ENCODE peak calls at places on chromosomes 3 and 15, in nine cellular contexts. One of them, this sample, is unnamed. For H3K36me3, the result is how much of the 10 kb centered on the place peaks cover.

GRCh38 chr3:66270726-66271125 is 49.9 kb downstream of the SLC25A26 start:
- DNase-seq in ovary: no peak
- DNase-seq in naive thymus-derived CD4-positive, alpha-beta T cell: no peak
- DNase-seq in Panc1: no peak
- DNase-seq in uterus: no peak
- DNase-seq in upper lobe of left lung: no peak
- DNase-seq in esophagus muscularis mucosa: no peak
- DNase-seq in SK-N-SH: no peak
- DNase-seq in brain microvascular endothelial cell: no peak
- DNase-seq in this sample: no peak

GRCh38 chr15:32843211-32843907 is 125.6 kb downstream of the GREM1 start:
- DNase-seq in SK-N-SH: no peak
- DNase-seq in upper lobe of left lung: no peak
- DNase-seq in Panc1: no peak
- DNase-seq in naive thymus-derived CD4-positive, alpha-beta T cell: no peak
- DNase-seq in brain microvascular endothelial cell: no peak
- DNase-seq in esophagus muscularis mucosa: no peak
- DNase-seq in ovary: no peak
- DNase-seq in uterus: no peak
- DNase-seq in this sample: no peak

GRCh38 chr3:57275393-57275792 is 17.1 kb downstream of the ASB14 start:
- DNase-seq in brain microvascular endothelial cell: no peak
- DNase-seq in upper lobe of left lung: no peak
- DNase-seq in ovary: no peak
- DNase-seq in naive thymus-derived CD4-positive, alpha-beta T cell: no peak
- DNase-seq in esophagus muscularis mucosa: no peak
- DNase-seq in uterus: no peak
- DNase-seq in SK-N-SH: no peak
- DNase-seq in Panc1: no peak
- DNase-seq in this sample: no peak

GRCh38 chr3:132417695-132418520 is 606 bp downstream of the DNAJC13 start:
- DNase-seq in naive thymus-derived CD4-positive, alpha-beta T cell: no peak
- DNase-seq in esophagus muscularis mucosa: no peak
- DNase-seq in ovary: no peak
- DNase-seq in Panc1: no peak
- DNase-seq in SK-N-SH: peak
- DNase-seq in brain microvascular endothelial cell: peak
- DNase-seq in upper lobe of left lung: no peak
- DNase-seq in uterus: peak
- DNase-seq in this sample: peak

GRCh38 chr3:17360991-17361390 is 381.4 kb downstream of the TBC1D5 start:
- DNase-seq in brain microvascular endothelial cell: no peak
- DNase-seq in ovary: no peak
- DNase-seq in upper lobe of left lung: no peak
- DNase-seq in naive thymus-derived CD4-positive, alpha-beta T cell: no peak
- DNase-seq in SK-N-SH: no peak
- DNase-seq in esophagus muscularis mucosa: no peak
- DNase-seq in uterus: no peak
- DNase-seq in Panc1: no peak
- DNase-seq in this sample: no peak

GRCh38 chr3:15309662-15310335 is 22.6 kb downstream of the SH3BP5 start:
- DNase-seq in esophagus muscularis mucosa: no peak
- DNase-seq in ovary: no peak
- DNase-seq in brain microvascular endothelial cell: peak
- DNase-seq in uterus: no peak
- DNase-seq in SK-N-SH: no peak
- DNase-seq in upper lobe of left lung: no peak
- DNase-seq in naive thymus-derived CD4-positive, alpha-beta T cell: no peak
- DNase-seq in Panc1: no peak
- DNase-seq in this sample: no peak

GRCh38 chr15:71808311-71809020 is 1.9 kb upstream of the NR2E3 start:
- DNase-seq in SK-N-SH: no peak
- DNase-seq in ovary: no peak
- DNase-seq in brain microvascular endothelial cell: no peak
- DNase-seq in uterus: no peak
- DNase-seq in naive thymus-derived CD4-positive, alpha-beta T cell: no peak
- DNase-seq in upper lobe of left lung: no peak
- DNase-seq in esophagus muscularis mucosa: no peak
- DNase-seq in Panc1: no peak
- DNase-seq in this sample: no peak

GRCh38 chr15:50996641-50997040 is 88.2 kb downstream of the AP4E1 start:
- DNase-seq in uterus: no peak
- DNase-seq in esophagus muscularis mucosa: no peak
- DNase-seq in Panc1: no peak
- DNase-seq in brain microvascular endothelial cell: no peak
- DNase-seq in SK-N-SH: no peak
- DNase-seq in ovary: no peak
- DNase-seq in naive thymus-derived CD4-positive, alpha-beta T cell: no peak
- DNase-seq in upper lobe of left lung: no peak
- DNase-seq in this sample: no peak

GRCh38 chr15:86125775-86126174 is 46.1 kb downstream of the AGBL1 start:
- DNase-seq in uterus: no peak
- DNase-seq in SK-N-SH: no peak
- DNase-seq in naive thymus-derived CD4-positive, alpha-beta T cell: no peak
- DNase-seq in ovary: no peak
- DNase-seq in Panc1: no peak
- DNase-seq in upper lobe of left lung: no peak
- DNase-seq in esophagus muscularis mucosa: no peak
- DNase-seq in brain microvascular endothelial cell: no peak
- DNase-seq in this sample: no peak

GRCh38 chr3:152200476-152201422 is 68.0 kb upstream of the MBNL1 start:
- DNase-seq in esophagus muscularis mucosa: no peak
- DNase-seq in upper lobe of left lung: no peak
- DNase-seq in ovary: no peak
- DNase-seq in brain microvascular endothelial cell: no peak
- DNase-seq in SK-N-SH: no peak
- DNase-seq in naive thymus-derived CD4-positive, alpha-beta T cell: no peak
- DNase-seq in Panc1: no peak
- DNase-seq in uterus: no peak
- DNase-seq in this sample: no peak

GRCh38 chr3:138396752-138397410 is 37.5 kb upstream of the ESYT3 start:
- DNase-seq in Panc1: no peak
- DNase-seq in upper lobe of left lung: no peak
- DNase-seq in brain microvascular endothelial cell: no peak
- DNase-seq in SK-N-SH: no peak
- DNase-seq in ovary: no peak
- DNase-seq in naive thymus-derived CD4-positive, alpha-beta T cell: no peak
- DNase-seq in esophagus muscularis mucosa: no peak
- DNase-seq in uterus: no peak
- DNase-seq in this sample: no peak

GRCh38 chr3:151579571-151580270 is 118.9 kb upstream of the IGSF10 start:
- DNase-seq in naive thymus-derived CD4-positive, alpha-beta T cell: no peak
- DNase-seq in esophagus muscularis mucosa: no peak
- DNase-seq in brain microvascular endothelial cell: no peak
- DNase-seq in SK-N-SH: no peak
- DNase-seq in upper lobe of left lung: no peak
- DNase-seq in uterus: peak
- DNase-seq in Panc1: no peak
- DNase-seq in ovary: no peak
- DNase-seq in this sample: no peak

GRCh38 chr3:33420966-33421365 is 19.2 kb downstream of the UBP1 start:
- DNase-seq in SK-N-SH: no peak
- DNase-seq in uterus: no peak
- DNase-seq in brain microvascular endothelial cell: no peak
- DNase-seq in Panc1: no peak
- DNase-seq in esophagus muscularis mucosa: no peak
- DNase-seq in ovary: no peak
- DNase-seq in upper lobe of left lung: no peak
- DNase-seq in naive thymus-derived CD4-positive, alpha-beta T cell: no peak
- DNase-seq in this sample: no peak

GRCh38 chr3:29822051-29822450 is 541.2 kb downstream of the RBMS3 start:
- DNase-seq in ovary: no peak
- DNase-seq in upper lobe of left lung: no peak
- DNase-seq in brain microvascular endothelial cell: peak
- DNase-seq in uterus: no peak
- DNase-seq in SK-N-SH: no peak
- DNase-seq in Panc1: no peak
- DNase-seq in esophagus muscularis mucosa: no peak
- DNase-seq in naive thymus-derived CD4-positive, alpha-beta T cell: no peak
- DNase-seq in this sample: no peak

GRCh38 chr3:53166781-53167291 is 5.8 kb downstream of the PRKCD start:
- DNase-seq in upper lobe of left lung: no peak
- DNase-seq in Panc1: no peak
- DNase-seq in ovary: peak
- DNase-seq in esophagus muscularis mucosa: no peak
- DNase-seq in uterus: peak
- DNase-seq in naive thymus-derived CD4-positive, alpha-beta T cell: no peak
- DNase-seq in brain microvascular endothelial cell: peak
- DNase-seq in SK-N-SH: no peak
- DNase-seq in this sample: no peak

GRCh38 chr15:41919201-41919820 is 25.5 kb upstream of the SPTBN5 start:
- DNase-seq in SK-N-SH: no peak
- DNase-seq in esophagus muscularis mucosa: no peak
- DNase-seq in brain microvascular endothelial cell: no peak
- DNase-seq in Panc1: no peak
- DNase-seq in upper lobe of left lung: peak
- DNase-seq in naive thymus-derived CD4-positive, alpha-beta T cell: no peak
- DNase-seq in uterus: no peak
- DNase-seq in ovary: no peak
- DNase-seq in this sample: peak

GRCh38 chr15:48811325-48811938 is 563 bp upstream of the CEP152 start:
- DNase-seq in upper lobe of left lung: no peak
- DNase-seq in SK-N-SH: no peak
- DNase-seq in brain microvascular endothelial cell: no peak
- DNase-seq in naive thymus-derived CD4-positive, alpha-beta T cell: peak
- DNase-seq in esophagus muscularis mucosa: no peak
- DNase-seq in uterus: no peak
- DNase-seq in Panc1: no peak
- DNase-seq in ovary: no peak
- DNase-seq in this sample: peak

DNA sequence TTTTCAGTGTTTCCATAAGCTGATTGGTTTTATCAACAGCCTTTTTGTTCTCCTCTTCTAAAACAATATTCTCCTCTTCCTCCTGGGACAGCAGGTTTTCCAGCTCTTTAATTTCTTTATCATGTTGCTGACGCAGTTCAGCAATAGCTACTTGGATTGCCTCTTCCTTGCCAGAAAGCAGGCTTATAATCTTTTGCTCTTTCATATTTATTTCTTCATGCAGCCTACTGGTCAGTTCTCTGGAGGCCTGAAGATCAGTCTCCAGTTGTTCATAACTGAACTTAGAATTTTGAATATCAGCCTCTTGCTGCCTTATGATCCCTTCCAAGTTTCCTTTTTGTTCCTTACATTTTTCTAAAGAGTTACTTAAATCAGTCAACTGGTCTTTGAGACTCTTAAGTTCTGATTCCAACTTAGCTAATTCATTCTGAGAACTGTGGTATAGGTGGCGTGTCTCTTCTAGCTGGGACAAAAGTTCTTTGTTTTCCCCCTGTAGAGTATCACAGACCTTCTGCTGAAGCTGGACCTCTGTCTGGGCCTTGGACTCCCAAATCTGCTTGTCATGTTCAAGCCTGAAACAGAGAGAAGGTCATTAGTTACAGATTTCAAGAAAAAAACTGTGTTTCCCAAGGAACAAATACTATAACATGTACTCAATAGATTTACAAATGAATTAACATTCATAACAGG is 31.5 kb upstream of the HCLS1 start:
- DNase-seq in brain microvascular endothelial cell: no peak
- DNase-seq in SK-N-SH: no peak
- DNase-seq in upper lobe of left lung: no peak
- DNase-seq in Panc1: no peak
- DNase-seq in ovary: no peak
- DNase-seq in uterus: no peak
- DNase-seq in esophagus muscularis mucosa: no peak
- DNase-seq in naive thymus-derived CD4-positive, alpha-beta T cell: no peak
- DNase-seq in this sample: no peak
- H3K36me3 ChIP-seq in brain microvascular endothelial cell: under half
- H3K36me3 ChIP-seq in SK-N-SH: under half
- H3K36me3 ChIP-seq in upper lobe of left lung: under half
- H3K36me3 ChIP-seq in Panc1: under half
- H3K36me3 ChIP-seq in ovary: under half
- H3K36me3 ChIP-seq in uterus: under half
- H3K36me3 ChIP-seq in esophagus muscularis mucosa: half or more
- H3K36me3 ChIP-seq in naive thymus-derived CD4-positive, alpha-beta T cell: under half
- H3K36me3 ChIP-seq in this sample: under half

GRCh38 chr15:52673312-52673711 is 5.9 kb downstream of the ATOSA start:
- DNase-seq in uterus: no peak
- DNase-seq in ovary: no peak
- DNase-seq in SK-N-SH: no peak
- DNase-seq in naive thymus-derived CD4-positive, alpha-beta T cell: no peak
- DNase-seq in Panc1: no peak
- DNase-seq in esophagus muscularis mucosa: no peak
- DNase-seq in brain microvascular endothelial cell: no peak
- DNase-seq in upper lobe of left lung: no peak
- DNase-seq in this sample: no peak
- H3K36me3 ChIP-seq in uterus: under half
- H3K36me3 ChIP-seq in ovary: under half
- H3K36me3 ChIP-seq in SK-N-SH: under half
- H3K36me3 ChIP-seq in naive thymus-derived CD4-positive, alpha-beta T cell: under half
- H3K36me3 ChIP-seq in Panc1: under half
- H3K36me3 ChIP-seq in esophagus muscularis mucosa: half or more
- H3K36me3 ChIP-seq in brain microvascular endothelial cell: under half
- H3K36me3 ChIP-seq in upper lobe of left lung: under half
- H3K36me3 ChIP-seq in this sample: under half

GRCh38 chr3:11899826-11900225 is 53.1 kb upstream of the TAMM41 start:
- DNase-seq in naive thymus-derived CD4-positive, alpha-beta T cell: no peak
- DNase-seq in brain microvascular endothelial cell: no peak
- DNase-seq in uterus: no peak
- DNase-seq in upper lobe of left lung: peak
- DNase-seq in Panc1: no peak
- DNase-seq in esophagus muscularis mucosa: no peak
- DNase-seq in SK-N-SH: no peak
- DNase-seq in ovary: no peak
- DNase-seq in this sample: no peak

GRCh38 chr3:11901286-11901875 is 54.7 kb upstream of the TAMM41 start:
- DNase-seq in SK-N-SH: no peak
- DNase-seq in ovary: no peak
- DNase-seq in naive thymus-derived CD4-positive, alpha-beta T cell: no peak
- DNase-seq in Panc1: no peak
- DNase-seq in uterus: no peak
- DNase-seq in upper lobe of left lung: peak
- DNase-seq in brain microvascular endothelial cell: no peak
- DNase-seq in esophagus muscularis mucosa: no peak
- DNase-seq in this sample: no peak

GRCh38 chr3:11903047-11903446 is 56.4 kb upstream of the TAMM41 start:
- DNase-seq in esophagus muscularis mucosa: no peak
- DNase-seq in upper lobe of left lung: no peak
- DNase-seq in SK-N-SH: no peak
- DNase-seq in uterus: no peak
- DNase-seq in ovary: no peak
- DNase-seq in brain microvascular endothelial cell: no peak
- DNase-seq in Panc1: no peak
- DNase-seq in naive thymus-derived CD4-positive, alpha-beta T cell: no peak
- DNase-seq in this sample: no peak

GRCh38 chr3:11900844-11901243 is 54.2 kb upstream of the TAMM41 start:
- DNase-seq in naive thymus-derived CD4-positive, alpha-beta T cell: no peak
- DNase-seq in esophagus muscularis mucosa: no peak
- DNase-seq in SK-N-SH: no peak
- DNase-seq in upper lobe of left lung: peak
- DNase-seq in ovary: no peak
- DNase-seq in uterus: no peak
- DNase-seq in Panc1: no peak
- DNase-seq in brain microvascular endothelial cell: no peak
- DNase-seq in this sample: no peak

GRCh38 chr3:11898611-11899325 is 52.1 kb upstream of the TAMM41 start:
- DNase-seq in upper lobe of left lung: peak
- DNase-seq in SK-N-SH: no peak
- DNase-seq in uterus: no peak
- DNase-seq in brain microvascular endothelial cell: no peak
- DNase-seq in esophagus muscularis mucosa: no peak
- DNase-seq in Panc1: no peak
- DNase-seq in naive thymus-derived CD4-positive, alpha-beta T cell: no peak
- DNase-seq in ovary: no peak
- DNase-seq in this sample: no peak
- H3K36me3 ChIP-seq in upper lobe of left lung: under half
- H3K36me3 ChIP-seq in SK-N-SH: under half
- H3K36me3 ChIP-seq in uterus: under half
- H3K36me3 ChIP-seq in brain microvascular endothelial cell: under half
- H3K36me3 ChIP-seq in esophagus muscularis mucosa: under half
- H3K36me3 ChIP-seq in Panc1: under half
- H3K36me3 ChIP-seq in naive thymus-derived CD4-positive, alpha-beta T cell: under half
- H3K36me3 ChIP-seq in ovary: under half
- H3K36me3 ChIP-seq in this sample: under half

GRCh38 chr15:90982135-90982534 is 12.2 kb downstream of the PRC1 start:
- DNase-seq in esophagus muscularis mucosa: no peak
- DNase-seq in uterus: no peak
- DNase-seq in ovary: no peak
- DNase-seq in upper lobe of left lung: no peak
- DNase-seq in brain microvascular endothelial cell: no peak
- DNase-seq in SK-N-SH: no peak
- DNase-seq in Panc1: no peak
- DNase-seq in naive thymus-derived CD4-positive, alpha-beta T cell: no peak
- DNase-seq in this sample: no peak
- H3K36me3 ChIP-seq in esophagus muscularis mucosa: under half
- H3K36me3 ChIP-seq in uterus: under half
- H3K36me3 ChIP-seq in ovary: under half
- H3K36me3 ChIP-seq in upper lobe of left lung: under half
- H3K36me3 ChIP-seq in brain microvascular endothelial cell: under half
- H3K36me3 ChIP-seq in SK-N-SH: under half
- H3K36me3 ChIP-seq in Panc1: under half
- H3K36me3 ChIP-seq in naive thymus-derived CD4-positive, alpha-beta T cell: under half
- H3K36me3 ChIP-seq in this sample: under half